ENCODE peak calls at places on chromosomes 3 and 15, in five cellular contexts. One of them, this sample, is unnamed.

GRCh38 chr3:129004639-129005295 is 3.7 kb downstream of the EFCC1 start:
- DNase-seq in HEK293T: no peak
- DNase-seq in activated gamma-delta T cell treated with Interleukin-2 at 50 U/mL for 16 hours: no peak
- DNase-seq in activated CD4-positive, alpha-beta T cell treated with anti-CD3 and anti-CD28 coated beads, Interleukin-2, amount 50 U/mL, for 1 hour: no peak
- DNase-seq in EH: no peak
- DNase-seq in this sample: no peak

GRCh38 chr3:195258449-195259145 is 12.4 kb downstream of the XXYLT1 start:
- DNase-seq in EH: no peak
- DNase-seq in activated gamma-delta T cell treated with Interleukin-2 at 50 U/mL for 16 hours: no peak
- DNase-seq in HEK293T: no peak
- DNase-seq in activated CD4-positive, alpha-beta T cell treated with anti-CD3 and anti-CD28 coated beads, Interleukin-2, amount 50 U/mL, for 1 hour: no peak
- DNase-seq in this sample: no peak

GRCh38 chr15:29008846-29009245 is 123.1 kb downstream of the APBA2 start:
- DNase-seq in EH: peak
- DNase-seq in HEK293T: no peak
- DNase-seq in activated CD4-positive, alpha-beta T cell treated with anti-CD3 and anti-CD28 coated beads, Interleukin-2, amount 50 U/mL, for 1 hour: no peak
- DNase-seq in activated gamma-delta T cell treated with Interleukin-2 at 50 U/mL for 16 hours: no peak
- DNase-seq in this sample: no peak

GRCh38 chr3:161348791-161349400 is 22.4 kb downstream of the SPTSSB start:
- DNase-seq in EH: peak
- DNase-seq in HEK293T: no peak
- DNase-seq in activated CD4-positive, alpha-beta T cell treated with anti-CD3 and anti-CD28 coated beads, Interleukin-2, amount 50 U/mL, for 1 hour: no peak
- DNase-seq in activated gamma-delta T cell treated with Interleukin-2 at 50 U/mL for 16 hours: no peak
- DNase-seq in this sample: no peak

GRCh38 chr3:39707314-39707909 is 102.0 kb upstream of the MYRIP start:
- DNase-seq in activated CD4-positive, alpha-beta T cell treated with anti-CD3 and anti-CD28 coated beads, Interleukin-2, amount 50 U/mL, for 1 hour: no peak
- DNase-seq in activated gamma-delta T cell treated with Interleukin-2 at 50 U/mL for 16 hours: no peak
- DNase-seq in HEK293T: peak
- DNase-seq in EH: peak
- DNase-seq in this sample: no peak

GRCh38 chr3:10950476-10951294 is 41.9 kb upstream of the SLC6A1 start:
- DNase-seq in HEK293T: peak
- DNase-seq in EH: peak
- DNase-seq in activated gamma-delta T cell treated with Interleukin-2 at 50 U/mL for 16 hours: no peak
- DNase-seq in activated CD4-positive, alpha-beta T cell treated with anti-CD3 and anti-CD28 coated beads, Interleukin-2, amount 50 U/mL, for 1 hour: no peak
- DNase-seq in this sample: no peak

GRCh38 chr15:99427668-99428361 is 138.0 kb upstream of the MEF2A start:
- DNase-seq in EH: no peak
- DNase-seq in activated CD4-positive, alpha-beta T cell treated with anti-CD3 and anti-CD28 coated beads, Interleukin-2, amount 50 U/mL, for 1 hour: no peak
- DNase-seq in HEK293T: no peak
- DNase-seq in activated gamma-delta T cell treated with Interleukin-2 at 50 U/mL for 16 hours: no peak
- DNase-seq in this sample: no peak

GRCh38 chr3:23836536-23837230 is 30.9 kb downstream of the UBE2E1 start:
- DNase-seq in EH: no peak
- DNase-seq in activated gamma-delta T cell treated with Interleukin-2 at 50 U/mL for 16 hours: no peak
- DNase-seq in HEK293T: no peak
- DNase-seq in activated CD4-positive, alpha-beta T cell treated with anti-CD3 and anti-CD28 coated beads, Interleukin-2, amount 50 U/mL, for 1 hour: no peak
- DNase-seq in this sample: no peak

GRCh38 chr3:31634485-31634884 is 101.8 kb downstream of the STT3B start:
- DNase-seq in HEK293T: no peak
- DNase-seq in activated CD4-positive, alpha-beta T cell treated with anti-CD3 and anti-CD28 coated beads, Interleukin-2, amount 50 U/mL, for 1 hour: no peak
- DNase-seq in activated gamma-delta T cell treated with Interleukin-2 at 50 U/mL for 16 hours: no peak
- DNase-seq in EH: peak
- DNase-seq in this sample: no peak

GRCh38 chr3:17420668-17421067 is 321.8 kb downstream of the TBC1D5 start:
- DNase-seq in activated gamma-delta T cell treated with Interleukin-2 at 50 U/mL for 16 hours: no peak
- DNase-seq in activated CD4-positive, alpha-beta T cell treated with anti-CD3 and anti-CD28 coated beads, Interleukin-2, amount 50 U/mL, for 1 hour: no peak
- DNase-seq in EH: peak
- DNase-seq in HEK293T: no peak
- DNase-seq in this sample: no peak

GRCh38 chr3:71784914-71785593 is at the start of gene PROK2:
- DNase-seq in EH: no peak
- DNase-seq in activated CD4-positive, alpha-beta T cell treated with anti-CD3 and anti-CD28 coated beads, Interleukin-2, amount 50 U/mL, for 1 hour: peak
- DNase-seq in HEK293T: peak
- DNase-seq in activated gamma-delta T cell treated with Interleukin-2 at 50 U/mL for 16 hours: peak
- DNase-seq in this sample: no peak

GRCh38 chr3:18222686-18223085 is 202.5 kb downstream of the SATB1 start:
- DNase-seq in EH: no peak
- DNase-seq in activated CD4-positive, alpha-beta T cell treated with anti-CD3 and anti-CD28 coated beads, Interleukin-2, amount 50 U/mL, for 1 hour: no peak
- DNase-seq in activated gamma-delta T cell treated with Interleukin-2 at 50 U/mL for 16 hours: no peak
- DNase-seq in HEK293T: no peak
- DNase-seq in this sample: no peak

GRCh38 chr3:194587438-194587931 is 45.7 kb downstream of the TMEM44 start:
- DNase-seq in activated gamma-delta T cell treated with Interleukin-2 at 50 U/mL for 16 hours: no peak
- DNase-seq in activated CD4-positive, alpha-beta T cell treated with anti-CD3 and anti-CD28 coated beads, Interleukin-2, amount 50 U/mL, for 1 hour: no peak
- DNase-seq in HEK293T: no peak
- DNase-seq in EH: no peak
- DNase-seq in this sample: no peak

GRCh38 chr3:135229018-135229495 is 434.0 kb downstream of the EPHB1 start:
- DNase-seq in activated CD4-positive, alpha-beta T cell treated with anti-CD3 and anti-CD28 coated beads, Interleukin-2, amount 50 U/mL, for 1 hour: no peak
- DNase-seq in activated gamma-delta T cell treated with Interleukin-2 at 50 U/mL for 16 hours: no peak
- DNase-seq in EH: no peak
- DNase-seq in HEK293T: no peak
- DNase-seq in this sample: no peak

GRCh38 chr15:79540551-79540950 is 108.4 kb downstream of the MINAR1 start:
- DNase-seq in HEK293T: peak
- DNase-seq in activated CD4-positive, alpha-beta T cell treated with anti-CD3 and anti-CD28 coated beads, Interleukin-2, amount 50 U/mL, for 1 hour: no peak
- DNase-seq in activated gamma-delta T cell treated with Interleukin-2 at 50 U/mL for 16 hours: no peak
- DNase-seq in EH: no peak
- DNase-seq in this sample: no peak

GRCh38 chr3:49607105-49607591 is 52.9 kb downstream of the BSN start:
- DNase-seq in activated CD4-positive, alpha-beta T cell treated with anti-CD3 and anti-CD28 coated beads, Interleukin-2, amount 50 U/mL, for 1 hour: no peak
- DNase-seq in EH: no peak
- DNase-seq in HEK293T: no peak
- DNase-seq in activated gamma-delta T cell treated with Interleukin-2 at 50 U/mL for 16 hours: no peak
- DNase-seq in this sample: no peak

GRCh38 chr15:62742409-62743171 is 300.0 kb upstream of the TPM1 start:
- DNase-seq in activated gamma-delta T cell treated with Interleukin-2 at 50 U/mL for 16 hours: peak
- DNase-seq in HEK293T: peak
- DNase-seq in activated CD4-positive, alpha-beta T cell treated with anti-CD3 and anti-CD28 coated beads, Interleukin-2, amount 50 U/mL, for 1 hour: peak
- DNase-seq in EH: peak
- DNase-seq in this sample: peak

GRCh38 chr3:153927107-153927506 is 194.1 kb upstream of the ARHGEF26 start:
- DNase-seq in HEK293T: peak
- DNase-seq in EH: peak
- DNase-seq in activated gamma-delta T cell treated with Interleukin-2 at 50 U/mL for 16 hours: no peak
- DNase-seq in activated CD4-positive, alpha-beta T cell treated with anti-CD3 and anti-CD28 coated beads, Interleukin-2, amount 50 U/mL, for 1 hour: no peak
- DNase-seq in this sample: peak

GRCh38 chr15:71329041-71329440 is 213.8 kb downstream of the THSD4 start:
- DNase-seq in activated gamma-delta T cell treated with Interleukin-2 at 50 U/mL for 16 hours: no peak
- DNase-seq in EH: peak
- DNase-seq in activated CD4-positive, alpha-beta T cell treated with anti-CD3 and anti-CD28 coated beads, Interleukin-2, amount 50 U/mL, for 1 hour: no peak
- DNase-seq in HEK293T: no peak
- DNase-seq in this sample: no peak

GRCh38 chr3:150150633-150151032 is 179.9 kb upstream of the PFN2 start:
- DNase-seq in activated CD4-positive, alpha-beta T cell treated with anti-CD3 and anti-CD28 coated beads, Interleukin-2, amount 50 U/mL, for 1 hour: no peak
- DNase-seq in HEK293T: no peak
- DNase-seq in activated gamma-delta T cell treated with Interleukin-2 at 50 U/mL for 16 hours: no peak
- DNase-seq in EH: peak
- DNase-seq in this sample: no peak

GRCh38 chr15:64010719-64011118 is 35.6 kb downstream of the DAPK2 start:
- DNase-seq in activated CD4-positive, alpha-beta T cell treated with anti-CD3 and anti-CD28 coated beads, Interleukin-2, amount 50 U/mL, for 1 hour: peak
- DNase-seq in EH: peak
- DNase-seq in HEK293T: no peak
- DNase-seq in activated gamma-delta T cell treated with Interleukin-2 at 50 U/mL for 16 hours: peak
- DNase-seq in this sample: peak

GRCh38 chr15:59996498-59997041 is 7.5 kb upstream of the FOXB1 start:
- DNase-seq in HEK293T: no peak
- DNase-seq in activated CD4-positive, alpha-beta T cell treated with anti-CD3 and anti-CD28 coated beads, Interleukin-2, amount 50 U/mL, for 1 hour: no peak
- DNase-seq in activated gamma-delta T cell treated with Interleukin-2 at 50 U/mL for 16 hours: no peak
- DNase-seq in EH: no peak
- DNase-seq in this sample: no peak

GRCh38 chr3:117488983-117489382 is 779.4 kb downstream of the TUSC7 start:
- DNase-seq in EH: no peak
- DNase-seq in activated CD4-positive, alpha-beta T cell treated with anti-CD3 and anti-CD28 coated beads, Interleukin-2, amount 50 U/mL, for 1 hour: no peak
- DNase-seq in activated gamma-delta T cell treated with Interleukin-2 at 50 U/mL for 16 hours: no peak
- DNase-seq in HEK293T: no peak
- DNase-seq in this sample: no peak

GRCh38 chr3:43638594-43639447 is 17.0 kb upstream of the ANO10 start:
- DNase-seq in HEK293T: peak
- DNase-seq in EH: peak
- DNase-seq in activated CD4-positive, alpha-beta T cell treated with anti-CD3 and anti-CD28 coated beads, Interleukin-2, amount 50 U/mL, for 1 hour: peak
- DNase-seq in activated gamma-delta T cell treated with Interleukin-2 at 50 U/mL for 16 hours: peak
- DNase-seq in this sample: no peak

GRCh38 chr3:95297586-95297985 is 1234.7 kb downstream of the NSUN3 start:
- DNase-seq in activated gamma-delta T cell treated with Interleukin-2 at 50 U/mL for 16 hours: no peak
- DNase-seq in HEK293T: no peak
- DNase-seq in activated CD4-positive, alpha-beta T cell treated with anti-CD3 and anti-CD28 coated beads, Interleukin-2, amount 50 U/mL, for 1 hour: no peak
- DNase-seq in EH: no peak
- DNase-seq in this sample: no peak

GRCh38 chr3:156787926-156788663 is 38.1 kb upstream of the LEKR1 start:
- DNase-seq in activated CD4-positive, alpha-beta T cell treated with anti-CD3 and anti-CD28 coated beads, Interleukin-2, amount 50 U/mL, for 1 hour: no peak
- DNase-seq in HEK293T: peak
- DNase-seq in EH: peak
- DNase-seq in activated gamma-delta T cell treated with Interleukin-2 at 50 U/mL for 16 hours: no peak
- DNase-seq in this sample: peak

This sample was measured in skeletal muscle cell.